ENCODE peak calls at places on chromosomes 11 and 22, in eight cellular contexts. A, T, C, W, V, U, X and D are unnamed samples.
A peak's percentile ranks its signal among the peaks of the same experiment; 100 is the strongest.

GRCh38 chr11:24767411-24767810 is 270.6 kb downstream of the LUZP2 start:
- DNase-seq in V (no peak), A (no peak), W (no peak), C (no peak), X (no peak), U (no peak), T (no peak), D (no peak)

GRCh38 chr11:106625566-106625965 is 392.7 kb downstream of the GUCY1A2 start:
- DNase-seq in C (no peak), T (peak; percentile 28), U (no peak), X (no peak), A (no peak), W (no peak), V (no peak), D (no peak)

GRCh38 chr11:103631841-103632240 is 404.6 kb upstream of the DDI1 start:
- DNase-seq in U (no peak), V (no peak), T (no peak), W (no peak), A (no peak), X (peak; percentile 24), C (no peak), D (no peak)

GRCh38 chr11:116930586-116930985 is 93.2 kb upstream of the APOA1 start:
- DNase-seq in C (no peak), X (no peak), T (no peak), U (no peak), A (no peak), W (no peak), V (no peak), D (no peak)

GRCh38 chr22:23240639-23241389 is 60.5 kb downstream of the BCR start:
- DNase-seq in A (no peak), X (peak; percentile 14), V (no peak), W (peak; percentile 26), T (no peak), C (no peak), U (no peak), D (no peak)

GRCh38 chr11:35917676-35918075 is 26.2 kb upstream of the LDLRAD3 start:
- DNase-seq in C (no peak), V (no peak), X (no peak), U (no peak), W (no peak), T (no peak), A (no peak), D (no peak)

GRCh38 chr11:123195182-123196059 is at the start of gene CLMP:
- DNase-seq in X (no peak), C (no peak), T (no peak), V (no peak), W (peak; percentile 53), U (no peak), A (no peak), D (no peak)

GRCh38 chr22:37229012-37229804 is 14.9 kb downstream of the RAC2 start:
- DNase-seq in X (peak; percentile 41), A (no peak), U (no peak), C (no peak), T (peak; percentile 66), V (peak; percentile 10), W (no peak), D (no peak)

GRCh38 chr11:3147257-3147619 is 17.9 kb downstream of the OSBPL5 start:
- DNase-seq in C (no peak), T (no peak), U (no peak), A (no peak), V (no peak), W (peak; percentile 78), X (no peak), D (no peak)

GRCh38 chr11:65492637-65493366 is 6.0 kb upstream of the MALAT1 start:
- DNase-seq in T (no peak), W (peak; percentile 94), C (peak; percentile 59), X (peak; percentile 91), A (no peak), V (no peak), U (no peak), D (peak; percentile 47)

GRCh38 chr11:14972581-14973490 is 685 bp upstream of the CALCA start:
- DNase-seq in X (no peak), A (no peak), T (no peak), C (no peak), W (no peak), V (no peak), U (no peak), D (no peak)

GRCh38 chr22:50399751-50400331 is 56.7 kb downstream of the PPP6R2 start:
- DNase-seq in U (peak; percentile 68), T (no peak), C (peak; percentile 59), W (peak; percentile 36), A (no peak), V (peak; percentile 4), X (peak; percentile 49), D (no peak)

GRCh38 chr22:45129703-45130524 is 33.8 kb upstream of the NUP50 start:
- DNase-seq in C (no peak), U (no peak), W (no peak), V (no peak), T (no peak), X (no peak), A (peak; percentile 7), D (no peak)

GRCh38 chr11:73281796-73282660 is 9.9 kb downstream of the P2RY6 start:
- DNase-seq in A (no peak), U (no peak), X (no peak), C (no peak), T (no peak), W (no peak), V (no peak), D (no peak)

GRCh38 chr22:24951942-24952836 is at the start of gene KIAA1671:
- DNase-seq in T (no peak), X (peak; percentile 84), A (peak; percentile 58), C (peak; percentile 75), V (peak; percentile 92), W (peak; percentile 89), U (peak; percentile 96), D (peak; percentile 85)

GRCh38 chr11:74321487-74322188 is 10.2 kb upstream of the P4HA3 start:
- DNase-seq in T (peak; percentile 40), A (no peak), V (no peak), X (peak; percentile 64), C (no peak), W (no peak), U (peak; percentile 70), D (no peak)

GRCh38 chr11:76604652-76605241 is 65.8 kb downstream of the LRRC32 start:
- DNase-seq in W (peak; percentile 85), C (no peak), V (no peak), X (no peak), A (no peak), U (no peak), T (peak; percentile 68), D (peak; percentile 20)

GRCh38 chr11:43936081-43936480 is 6.4 kb upstream of the C11orf96 start:
- DNase-seq in A (no peak), C (no peak), U (no peak), X (no peak), V (no peak), W (no peak), T (no peak), D (no peak)